ENCODE peak calls at places on chromosomes 11 and 22, in five cellular contexts. P is heart right ventricle, W is right lobe of liver, X is OCI-LY7, B is lower lobe of right lung. A is an unnamed sample.

GRCh38 chr11:18493310-18493709 is 33.4 kb downstream of the TSG101 start:
- DNase-seq in P (no peak), W (no peak), X (no peak), B (no peak), A (no peak)

GRCh38 chr11:73009972-73010371 is 132.1 kb downstream of the FCHSD2 start:
- DNase-seq in P (no peak), W (no peak), X (peak; percentile 42), B (no peak), A (no peak)

GRCh38 chr11:74471037-74471436 is 3.7 kb upstream of the KCNE3 start:
- DNase-seq in P (no peak), W (no peak), X (no peak), B (no peak), A (no peak)

GRCh38 chr11:721913-722811 is 16.1 kb downstream of the EPS8L2 start:
- DNase-seq in P (no peak), W (peak; percentile 58), X (peak; percentile 75), B (peak; percentile 79), A (no peak)

GRCh38 chr11:44028816-44029506 is 18.8 kb upstream of the ACCSL start:
- DNase-seq in P (no peak), W (no peak), X (no peak), B (no peak), A (no peak)

GRCh38 chr11:121248496-121248895 is 44.1 kb upstream of the SC5D start:
- DNase-seq in P (no peak), W (no peak), X (no peak), B (no peak), A (no peak)

GRCh38 chr11:77092382-77092781 is 10.3 kb upstream of the OMP start:
- DNase-seq in P (no peak), W (no peak), X (no peak), B (peak; percentile 37), A (no peak)

GRCh38 chr11:44171518-44171917 is 76.0 kb downstream of the EXT2 start:
- DNase-seq in P (no peak), W (no peak), X (no peak), B (no peak), A (no peak)

GRCh38 chr11:22192289-22192641 is 620 bp upstream of the ANO5 start:
- DNase-seq in P (no peak), W (peak; percentile 51), X (no peak), B (no peak), A (no peak)

GRCh38 chr22:22520020-22520656 is at the start of gene ZNF280A:
- DNase-seq in P (no peak), W (no peak), X (no peak), B (no peak), A (no peak)

GRCh38 chr11:35563413-35564245 is 38.2 kb upstream of the PAMR1 start:
- DNase-seq in P (no peak), W (no peak), X (no peak), B (no peak), A (no peak)

GRCh38 chr22:39292561-39293074 is 26.8 kb downstream of the RPL3 start:
- DNase-seq in P (peak; percentile 90), W (peak; percentile 96), X (no peak), B (peak; percentile 95), A (no peak)

GRCh38 chr11:17897495-17897894 is 115.4 kb downstream of the SERGEF start:
- DNase-seq in P (no peak), W (no peak), X (no peak), B (no peak), A (no peak)

GRCh38 chr11:119028346-119029068 is 2.2 kb downstream of the SLC37A4 start:
- DNase-seq in P (no peak), W (peak; percentile 92), X (no peak), B (no peak), A (no peak)

GRCh38 chr22:31122532-31123291 is at the start of gene INPP5J:
- DNase-seq in P (peak; percentile 51), W (no peak), X (no peak), B (peak; percentile 43), A (no peak)

GRCh38 chr11:34756591-34756990 is 135.7 kb downstream of the EHF start:
- DNase-seq in P (no peak), W (no peak), X (no peak), B (no peak), A (no peak)

GRCh38 chr11:11171854-11172253 is 181.2 kb downstream of the CSNK2A3 start:
- DNase-seq in P (no peak), W (no peak), X (peak; percentile 56), B (no peak), A (peak; percentile 26)

GRCh38 chr22:26648011-26648497 is 9.3 kb upstream of the MIAT start:
- DNase-seq in P (no peak), W (no peak), X (peak; percentile 67), B (no peak), A (peak; percentile 83)

GRCh38 chr11:10899542-10899830 is 41.6 kb upstream of the ZBED5 start:
- DNase-seq in P (peak; percentile 57), W (no peak), X (no peak), B (peak; percentile 58), A (no peak)

GRCh38 chr11:125903753-125904659 is at the start of gene DDX25:
- DNase-seq in P (no peak), W (no peak), X (no peak), B (no peak), A (peak; percentile 11)

GRCh38 chr22:39967103-39967829 is 7.1 kb downstream of the TMA7B start:
- DNase-seq in P (no peak), W (no peak), X (no peak), B (no peak), A (no peak)

GRCh38 chr11:106286881-106287504 is 209.5 kb downstream of the AASDHPPT start:
- DNase-seq in P (no peak), W (no peak), X (no peak), B (no peak), A (no peak)

GRCh38 chr11:58503361-58503856 is 4.5 kb downstream of the OR5B21 start:
- DNase-seq in P (no peak), W (no peak), X (peak; percentile 43), B (no peak), A (no peak)

GRCh38 chr11:45983471-45983845 is 61.0 kb downstream of the LARGE2 start:
- DNase-seq in P (no peak), W (no peak), X (no peak), B (no peak), A (no peak)

GRCh38 chr11:39651857-39652461 is 1807.5 kb downstream of the LRRC4C start:
- DNase-seq in P (no peak), W (no peak), X (no peak), B (no peak), A (no peak)

GRCh38 chr11:61963016-61963281 is 4.5 kb downstream of the FTH1 start:
- DNase-seq in P (no peak), W (no peak), X (no peak), B (no peak), A (no peak)

GRCh38 chr11:76735218-76735480 is 48.0 kb upstream of the TSKU start:
- DNase-seq in P (no peak), W (no peak), X (no peak), B (no peak), A (no peak)

GRCh38 chr11:117175104-117175503 is 3.4 kb upstream of the SIDT2 start:
- DNase-seq in P (no peak), W (no peak), X (no peak), B (no peak), A (no peak)

GRCh38 chr22:38864361-38865191 is 7.4 kb downstream of the CBX6 start:
- DNase-seq in P (peak; percentile 78), W (peak; percentile 44), X (no peak), B (peak; percentile 56), A (no peak)

GRCh38 chr11:113690619-113691569 is 15.2 kb downstream of the TMPRSS5 start:
- DNase-seq in P (no peak), W (no peak), X (peak; percentile 19), B (peak; percentile 68), A (no peak)

GRCh38 chr11:125110996-125111340 is 458 bp downstream of the TMEM218 start:
- DNase-seq in P (no peak), W (no peak), X (peak; percentile 41), B (no peak), A (peak; percentile 23)

GRCh38 chr11:75931124-75931523 is 116.1 kb downstream of the UVRAG start:
- DNase-seq in P (no peak), W (no peak), X (no peak), B (no peak), A (no peak)

GRCh38 chr11:57456960-57457642 is 3.2 kb upstream of the RTN4RL2 start:
- DNase-seq in P (peak; percentile 90), W (peak; percentile 95), X (peak; percentile 74), B (peak; percentile 92), A (peak; percentile 62)

GRCh38 chr11:1943576-1943975 is 3.6 kb upstream of the MRPL23 start:
- DNase-seq in P (peak; percentile 9), W (peak; percentile 31), X (no peak), B (peak; percentile 34), A (no peak)
- H3K9me3 ChIP-seq in P (no peaks in the 10 kb centered on the region), W (no peaks in the 10 kb centered on the region), X (no peaks in the 10 kb centered on the region), B (no peaks in the 10 kb centered on the region), A (no peaks in the 10 kb centered on the region)

DNA sequence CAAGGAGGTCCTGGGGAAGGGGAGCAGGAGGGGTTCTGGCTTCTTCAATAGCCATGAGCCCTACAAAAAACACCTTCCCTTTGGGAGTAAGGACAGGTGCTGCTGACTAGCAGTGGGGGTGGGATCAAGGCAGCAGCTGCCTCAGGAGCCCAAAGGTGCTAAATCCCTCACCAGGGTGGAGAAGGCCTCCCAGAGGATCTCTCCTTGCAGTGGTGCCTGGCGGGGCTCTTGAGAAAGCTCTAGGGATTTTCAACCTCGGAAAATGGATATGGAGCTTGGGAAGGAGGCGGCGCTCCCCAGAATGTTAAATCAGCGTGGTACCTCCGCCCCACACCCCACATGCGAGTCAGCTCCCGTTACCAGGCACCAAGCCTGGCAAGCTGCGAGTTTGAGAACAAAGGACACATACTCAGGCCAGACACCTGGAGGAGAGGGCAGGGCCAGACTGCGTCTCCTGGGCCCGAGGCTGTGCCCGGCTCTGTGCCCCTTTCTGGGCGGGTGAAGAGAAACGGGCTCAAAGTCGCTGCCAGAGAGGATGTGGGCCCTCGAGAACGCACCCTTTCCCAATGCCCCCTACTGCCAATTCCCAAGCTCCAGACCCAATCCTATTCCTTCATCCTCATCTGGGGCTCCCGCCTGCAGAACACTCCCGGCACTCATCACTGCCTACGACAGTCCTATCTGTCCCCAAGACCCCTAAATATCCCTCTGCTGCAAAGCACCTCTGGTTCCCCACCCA is 139.0 kb downstream of the BRD1 start:
- DNase-seq in P (no peak), W (no peak), X (no peak), B (no peak), A (no peak)
- H3K9me3 ChIP-seq in P (no peaks in the 10 kb centered on the region), W (no peaks in the 10 kb centered on the region), X (no peaks in the 10 kb centered on the region), B (no peaks in the 10 kb centered on the region), A (no peaks in the 10 kb centered on the region)

GRCh38 chr11:29934115-29934638 is 82.7 kb downstream of the KCNA4 start:
- DNase-seq in P (no peak), W (no peak), X (no peak), B (no peak), A (no peak)
- H3K9me3 ChIP-seq in P (no peaks in the 10 kb centered on the region), W (no peaks in the 10 kb centered on the region), X (no peaks in the 10 kb centered on the region), B (no peaks in the 10 kb centered on the region), A (no peaks in the 10 kb centered on the region)

DNA sequence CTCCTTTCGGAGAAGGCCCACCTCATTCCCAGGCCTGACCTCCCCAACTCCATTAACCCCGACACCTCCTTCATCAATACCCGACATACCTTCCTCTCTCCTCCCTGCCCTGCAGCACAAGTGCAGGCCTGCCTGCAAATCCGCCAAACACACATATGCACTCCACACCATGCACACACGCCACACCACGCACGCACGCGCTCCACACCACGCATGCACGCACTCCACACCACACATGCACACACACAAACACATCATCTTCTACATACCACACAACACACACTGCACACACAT is 629.6 kb downstream of the TBC1D22A start:
- DNase-seq in P (no peak), W (no peak), X (no peak), B (no peak), A (no peak)
- H3K9me3 ChIP-seq in P (no peaks in the 10 kb centered on the region), W (no peaks in the 10 kb centered on the region), X (no peaks in the 10 kb centered on the region), B (no peaks in the 10 kb centered on the region), A (no peaks in the 10 kb centered on the region)